ENCODE peak calls at places on chromosomes 7 and 10, in four cellular contexts. H, J, K and Z are unnamed samples.

GRCh38 chr7:157506268-157506667 is 169.5 kb downstream of the DNAJB6 start:
- DNase-seq in J (no peak), H (no peak), K (no peak), Z (no peak)

GRCh38 chr10:33193057-33193866 is 141.2 kb downstream of the NRP1 start:
- DNase-seq in H (no peak), J (peak; percentile 76), K (peak; percentile 89), Z (peak; percentile 37)

GRCh38 chr7:76296743-76297740 is 5.4 kb upstream of the HSPB1 start:
- DNase-seq in H (no peak), K (peak; percentile 78), J (no peak), Z (no peak)

GRCh38 chr7:43647772-43648643 is 65.1 kb downstream of the STK17A start:
- DNase-seq in J (peak; percentile 63), K (peak; percentile 81), H (no peak), Z (peak; percentile 78)

GRCh38 chr10:13795653-13796555 is 209.1 kb downstream of the PRPF18 start:
- DNase-seq in H (no peak), K (no peak), J (no peak), Z (no peak)

GRCh38 chr7:12731775-12732174 is 44.3 kb downstream of the ARL4A start:
- DNase-seq in J (no peak), K (no peak), H (no peak), Z (no peak)

GRCh38 chr10:488933-489215 is 200.6 kb downstream of the DIP2C start:
- DNase-seq in K (no peak), J (no peak), H (no peak), Z (no peak)

GRCh38 chr10:15201589-15202300 is 33.3 kb upstream of the NMT2 start:
- DNase-seq in J (no peak), H (no peak), K (no peak), Z (no peak)

GRCh38 chr7:25854608-25855497 is 297.1 kb upstream of the NFE2L3 start:
- DNase-seq in H (peak; percentile 96), J (no peak), K (peak; percentile 79), Z (peak; percentile 89)

GRCh38 chr7:158325530-158326381 is 261.9 kb downstream of the PTPRN2 start:
- DNase-seq in H (no peak), J (no peak), K (no peak), Z (no peak)

GRCh38 chr10:34157501-34157900 is 657.6 kb downstream of the PARD3 start:
- DNase-seq in K (no peak), H (no peak), J (no peak), Z (no peak)

GRCh38 chr10:33027088-33027487 is 69.1 kb upstream of the ITGB1 start:
- DNase-seq in H (no peak), K (no peak), J (no peak), Z (no peak)

GRCh38 chr7:117875566-117875965 is 2.3 kb upstream of the CTTNBP2 start:
- DNase-seq in J (no peak), K (peak; percentile 28), H (no peak), Z (no peak)

GRCh38 chr10:86153751-86154150 is 212.8 kb downstream of the GRID1 start:
- DNase-seq in K (no peak), H (no peak), J (no peak), Z (no peak)

GRCh38 chr10:65670087-65670486 is 1255.7 kb upstream of the LRRTM3 start:
- DNase-seq in H (no peak), J (no peak), K (no peak), Z (no peak)

GRCh38 chr10:30825495-30825894 is 195.9 kb upstream of the LYZL2 start:
- DNase-seq in J (no peak), K (no peak), H (no peak), Z (no peak)

GRCh38 chr10:79112898-79113431 is 44.2 kb downstream of the ZMIZ1 start:
- DNase-seq in K (peak; percentile 61), J (peak; percentile 71), H (no peak), Z (no peak)

GRCh38 chr7:25857376-25858067 is 294.5 kb upstream of the NFE2L3 start:
- DNase-seq in H (no peak), K (no peak), J (no peak), Z (no peak)

GRCh38 chr7:43927810-43928209 is 1.6 kb downstream of the UBE2D4 start:
- DNase-seq in J (no peak), K (no peak), H (no peak), Z (no peak)

GRCh38 chr7:36648441-36648840 is 75.9 kb downstream of the AOAH start:
- DNase-seq in K (no peak), H (no peak), J (no peak), Z (no peak)

GRCh38 chr10:17784701-17785100 is 24.4 kb upstream of the MRC1 start:
- DNase-seq in J (no peak), H (no peak), K (no peak), Z (no peak)

GRCh38 chr10:67912330-67912946 is 28.0 kb downstream of the SIRT1 start:
- DNase-seq in J (no peak), K (no peak), H (no peak), Z (no peak)

GRCh38 chr7:116582806-116583444 is 58.1 kb downstream of the CAV1 start:
- DNase-seq in K (peak; percentile 42), J (peak; percentile 39), H (no peak), Z (no peak)

GRCh38 chr10:71268751-71269150 is 50.3 kb upstream of the SLC29A3 start:
- DNase-seq in K (no peak), J (peak; percentile 85), H (no peak), Z (no peak)

GRCh38 chr10:47029181-47029971 is 118.1 kb downstream of the PTPN20 start:
- DNase-seq in H (no peak), K (no peak), J (no peak), Z (no peak)